ENCODE peak calls at places on chromosome 17, in seven cellular contexts. P is heart right ventricle, C is SK-N-SH, I is AG04450, A is ovary, L is adrenal gland, Q is transverse colon. K is an unnamed sample.

GRCh38 chr17:66540131-66540781 is 237.8 kb downstream of the PRKCA start:
- DNase-seq in C (peak; percentile 48), P (peak; percentile 40), A (peak; percentile 62), L (no peak), Q (no peak), I (peak; percentile 62), K (peak; percentile 77)

GRCh38 chr17:50239913-50240312 is 34.4 kb upstream of the TMEM92 start:
- DNase-seq in C (no peak), L (no peak), P (peak; percentile 36), A (no peak), I (no peak), Q (no peak), K (no peak)

GRCh38 chr17:42740699-42741098 is 4.1 kb downstream of the EZH1 start:
- DNase-seq in L (no peak), I (no peak), Q (no peak), C (no peak), A (no peak), P (no peak), K (no peak)

GRCh38 chr17:45371414-45372324 is 54.8 kb upstream of the MAP3K14 start:
- DNase-seq in L (peak; percentile 92), A (peak; percentile 77), C (peak; percentile 78), P (peak; percentile 73), Q (peak; percentile 82), I (peak; percentile 93), K (peak; percentile 99)

GRCh38 chr17:62626719-62627218 is 701 bp upstream of the MRC2 start:
- DNase-seq in I (peak; percentile 61), A (peak; percentile 82), P (peak; percentile 71), C (peak; percentile 88), Q (no peak), L (peak; percentile 35), K (no peak)

GRCh38 chr17:36949461-36949927 is 740 bp downstream of the AATF start:
- DNase-seq in P (no peak), C (no peak), Q (no peak), I (no peak), L (no peak), A (no peak), K (no peak)

GRCh38 chr17:385195-385835 is 32.7 kb upstream of the RPH3AL start:
- DNase-seq in P (peak; percentile 81), Q (peak; percentile 42), A (peak; percentile 59), C (peak; percentile 74), L (peak; percentile 55), I (no peak), K (peak; percentile 88)

GRCh38 chr17:71224824-71225575 is 895.8 kb upstream of the SOX9 start:
- DNase-seq in Q (peak; percentile 16), C (peak; percentile 59), L (no peak), P (no peak), A (no peak), I (no peak), K (no peak)

GRCh38 chr17:35438433-35438832 is 6.1 kb upstream of the SLFN12 start:
- DNase-seq in A (no peak), I (no peak), Q (no peak), C (no peak), P (no peak), L (no peak), K (no peak)

GRCh38 chr17:41527076-41528023 is 758 bp downstream of the KRT19 start:
- DNase-seq in Q (peak; percentile 68), C (no peak), P (no peak), A (peak; percentile 75), I (no peak), L (no peak), K (peak; percentile 84)

GRCh38 chr17:14351493-14351892 is 50.6 kb downstream of the HS3ST3B1 start:
- DNase-seq in I (no peak), C (no peak), P (no peak), L (no peak), Q (no peak), A (no peak), K (peak; percentile 33)

GRCh38 chr17:2262146-2262587 is 41.4 kb downstream of the SMG6 start:
- DNase-seq in I (peak; percentile 46), C (no peak), A (no peak), P (no peak), Q (no peak), L (no peak), K (no peak)

GRCh38 chr17:2266045-2266864 is 37.3 kb downstream of the SMG6 start:
- DNase-seq in A (no peak), Q (peak; percentile 66), C (no peak), I (no peak), L (no peak), P (peak; percentile 34), K (no peak)

GRCh38 chr17:2259769-2260536 is 43.6 kb downstream of the SMG6 start:
- DNase-seq in P (no peak), L (no peak), A (no peak), C (no peak), I (no peak), Q (peak; percentile 64), K (no peak)

GRCh38 chr17:2264023-2264860 is 39.3 kb downstream of the SMG6 start:
- DNase-seq in I (no peak), P (no peak), A (no peak), L (no peak), Q (no peak), C (no peak), K (no peak)

GRCh38 chr17:2263183-2263954 is 40.2 kb downstream of the SMG6 start:
- DNase-seq in P (no peak), C (no peak), Q (no peak), I (no peak), L (no peak), A (no peak), K (no peak)
- H3K27ac ChIP-seq in P (no peak overlapping the region), C (peak overlapping the region; percentile 82), Q (peak overlapping the region; percentile 77), I (peak overlapping the region; percentile 62), L (no peak overlapping the region), A (no peak overlapping the region), K (no peak overlapping the region)

GRCh38 chr17:22506861-22507260 is 814.5 kb downstream of the KCNJ18 start:
- DNase-seq in L (no peak), P (no peak), I (no peak), C (no peak), A (no peak), Q (no peak), K (no peak)
- H3K9me3 ChIP-seq in L (no peaks in the 10 kb centered on the region), P (no peaks in the 10 kb centered on the region), I (peaks cover 56% of the 10 kb centered on the region), C (no peaks in the 10 kb centered on the region), A (no peaks in the 10 kb centered on the region), Q (peaks cover 5% of the 10 kb centered on the region), K (peaks cover 68% of the 10 kb centered on the region)

GRCh38 chr17:64497565-64498035 is 746 bp upstream of the POLG2 start:
- DNase-seq in C (no peak), L (no peak), P (no peak), I (no peak), A (no peak), Q (no peak), K (no peak)

GRCh38 chr17:64496348-64496785 is 487 bp downstream of the POLG2 start:
- DNase-seq in A (no peak), P (no peak), L (no peak), Q (no peak), C (no peak), I (no peak), K (no peak)

GRCh38 chr17:64498308-64499203 is 1.7 kb upstream of the POLG2 start:
- DNase-seq in C (no peak), P (no peak), L (no peak), Q (no peak), A (no peak), I (no peak), K (no peak)

GRCh38 chr17:64494121-64494520 is 2.7 kb downstream of the POLG2 start:
- DNase-seq in P (no peak), A (no peak), L (no peak), Q (no peak), C (no peak), I (no peak), K (no peak)

DNA sequence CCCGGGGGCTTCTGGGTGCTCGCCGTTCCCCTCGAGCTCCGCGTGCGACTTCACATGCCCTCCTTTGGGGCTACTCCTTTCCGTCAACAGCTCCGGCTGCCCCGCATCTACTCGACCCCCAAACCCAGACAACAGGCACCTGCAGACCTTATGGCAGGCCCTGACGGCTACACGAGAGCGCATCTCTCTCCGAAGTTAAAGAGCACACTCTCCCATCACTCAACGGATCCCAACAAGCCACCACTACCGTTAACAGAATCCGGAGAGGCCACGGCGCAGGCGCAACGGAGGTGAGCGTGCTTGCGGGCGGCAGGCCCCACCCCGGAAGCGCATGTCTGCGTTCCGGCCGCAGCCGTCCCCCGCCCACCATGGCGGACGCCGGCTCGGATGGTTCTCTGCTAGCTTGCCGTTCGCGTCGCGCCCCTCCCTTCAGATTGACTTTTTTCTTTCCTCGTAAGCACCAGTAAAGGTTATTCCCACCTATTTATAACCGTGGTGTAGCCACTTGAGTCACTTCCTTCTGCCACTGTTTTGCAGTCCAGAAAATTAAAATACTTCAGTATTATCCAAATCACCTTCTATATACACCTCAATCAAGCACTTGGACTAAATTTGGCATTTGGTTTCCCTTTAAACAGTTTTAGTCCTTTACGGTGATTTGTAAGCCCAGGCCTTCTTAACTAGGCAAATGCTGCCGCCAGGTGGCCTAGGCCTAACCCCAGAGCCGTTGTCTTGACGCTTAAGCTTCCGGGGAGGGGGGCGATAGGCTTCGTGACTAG is at the start of gene POLG2:
- DNase-seq in A (peak; percentile 88), Q (peak; percentile 95), P (peak; percentile 92), I (peak; percentile 86), L (peak; percentile 93), C (peak; percentile 96), K (peak; percentile 99)
- TF ChIP-seq CTCF in A (peak; percentile 52), Q (peak; percentile 73), P (peak; percentile 49), I (peak; percentile 65), L (peak; percentile 35), C (peak; percentile 74), K (peak; percentile 87)

GRCh38 chr17:32481193-32481592 is 5.6 kb upstream of the CDK5R1 start:
- DNase-seq in I (no peak), C (no peak), L (peak; percentile 12), A (no peak), Q (no peak), P (no peak), K (peak; percentile 55)

GRCh38 chr17:32483451-32484019 is 3.3 kb upstream of the CDK5R1 start:
- DNase-seq in P (peak; percentile 89), A (peak; percentile 91), I (no peak), C (peak; percentile 77), L (peak; percentile 86), Q (no peak), K (peak; percentile 96)

GRCh38 chr17:32484041-32484461 is 2.7 kb upstream of the CDK5R1 start:
- DNase-seq in P (no peak), A (no peak), L (no peak), I (no peak), C (peak; percentile 27), Q (no peak), K (peak; percentile 82)

GRCh38 chr17:32484628-32485027 is 2.2 kb upstream of the CDK5R1 start:
- DNase-seq in A (peak; percentile 65), L (peak; percentile 41), I (no peak), Q (no peak), C (no peak), P (no peak), K (no peak)

DNA sequence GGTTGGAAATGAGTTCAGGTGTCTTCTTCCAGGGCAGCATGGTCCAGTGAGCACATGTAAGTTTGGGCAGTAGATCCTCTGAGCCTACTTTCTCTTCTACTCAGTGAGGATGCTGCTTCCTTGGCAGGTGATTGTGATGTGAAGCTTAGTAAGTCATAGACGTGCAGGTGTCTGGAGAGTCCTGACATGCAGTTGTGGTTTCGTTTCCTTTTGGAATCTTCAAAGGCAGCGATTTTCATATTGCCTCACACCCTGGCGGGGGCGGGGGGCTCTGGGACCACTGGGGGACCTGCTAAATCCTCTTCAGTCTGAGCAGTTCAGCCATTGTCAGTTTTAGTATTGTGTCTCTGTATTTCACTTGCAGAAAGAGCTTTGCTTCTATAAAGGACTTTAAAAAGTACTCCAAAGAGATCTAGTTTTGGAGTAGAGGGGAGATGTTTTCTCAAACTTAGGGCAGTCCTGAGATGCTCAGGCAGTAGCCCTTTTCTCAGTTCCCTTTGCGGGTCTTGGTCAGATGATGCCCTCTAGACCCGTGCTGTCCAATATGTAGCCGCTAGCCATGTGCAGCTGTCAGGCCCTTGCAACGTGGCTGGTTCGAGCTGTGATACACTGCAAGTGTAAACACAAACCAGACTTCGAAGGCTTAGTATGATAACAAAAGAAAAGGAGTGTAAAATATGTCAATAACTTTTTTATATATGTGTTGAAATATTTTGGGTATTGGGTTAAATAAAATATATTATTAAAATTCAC is 4.0 kb upstream of the CDK5R1 start:
- DNase-seq in Q (no peak), A (no peak), L (peak; percentile 8), P (no peak), I (no peak), C (no peak), K (peak; percentile 52)
- H3K27ac ChIP-seq in Q (peak overlapping the region; percentile 22), A (no peak overlapping the region), L (peak overlapping the region; percentile 79), P (no peak overlapping the region), I (no peak overlapping the region), C (peak overlapping the region; percentile 4), K (peak overlapping the region; percentile 46)